ENCODE peak calls at places on chromosomes 16 and 17, in four cellular contexts. L, P, M and J are unnamed samples.

GRCh38 chr16:2147981-2148671 is at the start of gene RAB26:
- DNase-seq in L (peak; percentile 84), P (peak; percentile 83), M (peak; percentile 82), J (peak; percentile 90)

GRCh38 chr17:63999680-64000531 is 1.8 kb downstream of the PRR29 start:
- DNase-seq in L (no peak), P (peak; percentile 8), M (no peak), J (no peak)

GRCh38 chr16:13046422-13046821 is 145.0 kb downstream of the SHISA9 start:
- DNase-seq in L (no peak), P (no peak), M (no peak), J (no peak)

GRCh38 chr16:4389051-4389955 is 17.7 kb downstream of the VASN start:
- DNase-seq in L (no peak), P (no peak), M (no peak), J (peak; percentile 58)

GRCh38 chr16:24957887-24958286 is 57.3 kb downstream of the ARHGAP17 start:
- DNase-seq in L (no peak), P (no peak), M (no peak), J (no peak)

GRCh38 chr17:13642188-13642587 is 40.5 kb upstream of the HS3ST3A1 start:
- DNase-seq in L (no peak), P (no peak), M (no peak), J (no peak)

GRCh38 chr17:12898110-12898509 is 108.8 kb downstream of the ARHGAP44 start:
- DNase-seq in L (no peak), P (no peak), M (no peak), J (no peak)

GRCh38 chr17:64180089-64180488 is 50.1 kb upstream of the ERN1 start:
- DNase-seq in L (no peak), P (no peak), M (no peak), J (no peak)

GRCh38 chr16:30948956-30949654 is at the start of gene ORAI3:
- DNase-seq in L (peak; percentile 57), P (peak; percentile 69), M (no peak), J (peak; percentile 79)

GRCh38 chr17:80782536-80783427 is 208.9 kb upstream of the CHMP6 start:
- DNase-seq in L (peak; percentile 46), P (no peak), M (no peak), J (no peak)

GRCh38 chr17:2982854-2983636 is 80.4 kb downstream of the OR1D5 start:
- DNase-seq in L (peak; percentile 77), P (peak; percentile 19), M (no peak), J (no peak)

GRCh38 chr16:1958715-1959268 is 546 bp upstream of the NDUFB10 start:
- DNase-seq in L (no peak), P (no peak), M (no peak), J (peak; percentile 57)

GRCh38 chr17:17088104-17088485 is 45.8 kb downstream of the MPRIP start:
- DNase-seq in L (no peak), P (peak; percentile 68), M (no peak), J (no peak)

GRCh38 chr17:9209781-9210370 is 188.6 kb downstream of the NTN1 start:
- DNase-seq in L (no peak), P (no peak), M (no peak), J (no peak)

GRCh38 chr16:76583995-76584394 is 306.8 kb downstream of the CNTNAP4 start:
- DNase-seq in L (no peak), P (no peak), M (no peak), J (no peak)

GRCh38 chr16:30526137-30526822 is at the start of gene ZNF768:
- DNase-seq in L (peak; percentile 33), P (peak; percentile 84), M (peak; percentile 38), J (no peak)

GRCh38 chr17:82880620-82881019 is 40.8 kb upstream of the ZNF750 start:
- DNase-seq in L (no peak), P (no peak), M (no peak), J (no peak)

GRCh38 chr17:70499067-70499786 is 329.9 kb downstream of the KCNJ2 start:
- DNase-seq in L (no peak), P (no peak), M (no peak), J (no peak)

GRCh38 chr17:1056761-1057160 is 59.8 kb downstream of the TIMM22 start:
- DNase-seq in L (no peak), P (no peak), M (no peak), J (no peak)

GRCh38 chr16:3175157-3176153 is 12.5 kb upstream of the OR1F1 start:
- DNase-seq in L (peak; percentile 91), P (peak; percentile 75), M (peak; percentile 78), J (peak; percentile 96)

GRCh38 chr17:72121164-72122001 is 563 bp downstream of the SOX9 start:
- DNase-seq in L (peak; percentile 64), P (no peak), M (no peak), J (no peak)

GRCh38 chr16:1651509-1652342 is 26.4 kb upstream of the JPT2 start:
- DNase-seq in L (no peak), P (no peak), M (no peak), J (no peak)

GRCh38 chr17:45170976-45171337 is 9.3 kb downstream of the HEXIM2 start:
- DNase-seq in L (peak; percentile 93), P (no peak), M (no peak), J (no peak)

DNA sequence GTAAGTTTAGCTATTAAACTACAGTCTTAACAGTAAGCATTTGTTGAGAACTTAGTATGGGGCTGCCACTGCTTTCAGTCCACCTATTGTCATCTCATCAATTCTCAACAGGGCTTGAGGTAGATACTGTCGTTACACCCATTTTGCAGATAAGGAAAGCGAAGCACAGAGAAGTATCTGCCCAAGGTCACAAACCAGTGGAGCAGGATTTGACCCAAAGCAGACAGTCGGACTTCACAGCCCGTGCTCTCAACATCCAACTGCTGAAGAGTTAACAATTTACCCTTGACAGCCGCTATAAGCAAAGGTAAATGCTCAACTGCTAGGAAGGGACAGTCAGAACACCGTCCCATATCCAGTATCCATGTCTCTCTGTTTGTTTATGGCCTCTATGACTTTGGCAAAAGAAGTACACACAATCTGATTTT is 1.3 kb downstream of the SIAH1 start:
- DNase-seq in L (peak; percentile 31), P (no peak), M (peak; percentile 70), J (no peak)
- TF ChIP-seq RNF2 in L (no peak), P (no peak), M (no peak), J (no peak)

DNA sequence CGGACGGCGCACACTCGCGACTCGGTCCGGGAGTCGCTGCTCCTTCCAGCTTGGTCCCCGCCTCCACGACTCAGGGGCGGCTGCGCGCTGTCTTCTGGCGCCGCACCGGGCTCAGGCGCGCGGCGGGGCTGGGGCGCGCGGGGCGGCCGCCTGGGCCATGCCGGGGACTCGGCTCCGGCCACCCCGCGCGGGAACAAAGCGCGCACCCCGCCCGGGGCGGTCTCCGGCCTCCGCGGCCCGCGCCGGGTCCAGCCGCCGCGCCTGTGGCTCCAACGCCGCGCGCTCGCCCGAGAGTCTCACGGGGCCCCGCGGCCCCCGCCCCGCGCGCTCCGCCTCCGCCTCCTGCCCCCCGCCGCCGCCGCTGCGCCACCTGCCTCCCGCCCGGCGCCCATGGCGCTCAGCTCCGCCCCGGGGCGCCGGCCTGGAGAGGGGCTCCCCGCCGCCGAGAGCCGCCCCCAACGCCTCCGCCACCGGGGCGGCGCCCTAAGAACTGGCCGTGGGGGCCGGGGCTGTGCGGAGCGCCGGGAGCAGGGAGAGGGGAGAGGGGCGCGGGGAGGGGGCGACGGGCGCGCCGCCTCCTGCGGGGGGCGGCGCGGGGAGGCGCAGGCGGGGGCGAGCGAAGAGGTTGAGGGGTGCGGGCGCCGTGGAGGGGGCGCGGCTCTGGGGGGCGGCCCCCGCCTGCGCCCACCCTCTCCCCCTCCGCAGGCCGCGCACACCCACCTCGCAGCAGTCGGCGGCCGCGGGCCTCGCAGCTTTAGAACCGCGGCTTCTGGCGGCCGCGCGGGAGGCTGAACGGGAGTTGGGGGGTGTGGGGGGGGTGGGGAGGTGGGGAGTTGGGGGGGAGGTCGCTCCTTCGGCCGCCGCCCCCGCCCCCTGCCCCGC is 35.7 kb downstream of the CBFA2T3 start:
- DNase-seq in L (no peak), P (no peak), M (no peak), J (no peak)
- TF ChIP-seq RNF2 in L (no peak), P (no peak), M (no peak), J (no peak)

GRCh38 chr17:73319766-73320165 is 8.0 kb upstream of the CDC42EP4 start:
- DNase-seq in L (no peak), P (no peak), M (no peak), J (no peak)

GRCh38 chr17:73316919-73317505 is 5.2 kb upstream of the CDC42EP4 start:
- DNase-seq in L (no peak), P (no peak), M (no peak), J (no peak)

GRCh38 chr17:73318861-73319260 is 7.1 kb upstream of the CDC42EP4 start:
- DNase-seq in L (no peak), P (peak; percentile 36), M (no peak), J (no peak)

GRCh38 chr17:73317554-73318426 is 6.0 kb upstream of the CDC42EP4 start:
- DNase-seq in L (no peak), P (no peak), M (no peak), J (no peak)

GRCh38 chr17:73318427-73318813 is 6.6 kb upstream of the CDC42EP4 start:
- DNase-seq in L (no peak), P (no peak), M (no peak), J (no peak)
- TF ChIP-seq RNF2 in L (no peak), P (no peak), M (no peak), J (no peak)

GRCh38 chr17:10751569-10751968 is 21.7 kb upstream of the TMEM220 start:
- DNase-seq in L (no peak), P (no peak), M (peak; percentile 45), J (no peak)
- TF ChIP-seq RNF2 in L (no peak), P (no peak), M (no peak), J (no peak)

GRCh38 chr16:70252355-70252988 is 732 bp upstream of the EXOSC6 start:
- DNase-seq in L (peak; percentile 54), P (peak; percentile 39), M (no peak), J (no peak)
- TF ChIP-seq RNF2 in L (no peak), P (no peak), M (no peak), J (no peak)

GRCh38 chr17:57892146-57892819 is 42.4 kb upstream of the MRPS23 start:
- DNase-seq in L (peak; percentile 92), P (peak; percentile 83), M (peak; percentile 84), J (peak; percentile 99)
- TF ChIP-seq RNF2 in L (no peak), P (no peak), M (no peak), J (no peak)

GRCh38 chr17:67139784-67140665 is 95.7 kb downstream of the CACNG1 start:
- DNase-seq in L (peak; percentile 31), P (peak; percentile 14), M (peak; percentile 19), J (no peak)
- TF ChIP-seq RNF2 in L (no peak), P (no peak), M (no peak), J (no peak)